ENCODE peak calls at places on chromosomes 16 and 17, in eight cellular contexts. H is GM06990, C is psoas muscle, N is IMR-90, K is lung, Q is A673, Y is retinal pigment epithelial cell, M is PC-9. X is an unnamed sample.

GRCh38 chr16:82507271-82507670 is 119.5 kb upstream of the CDH13 start:
- DNase-seq in H (no peak), C (no peak), N (no peak), K (no peak), Q (no peak), Y (no peak), M (no peak), X (no peak)

GRCh38 chr17:2688351-2689342 is 22.9 kb downstream of the CLUH start:
- DNase-seq in H (no peak), C (no peak), N (no peak), K (peak; percentile 80), Q (no peak), Y (no peak), M (no peak), X (no peak)

GRCh38 chr17:68771867-68772515 is 170.8 kb upstream of the FAM20A start:
- DNase-seq in H (peak; percentile 42), C (no peak), N (peak; percentile 75), K (no peak), Q (peak; percentile 90), Y (no peak), M (peak; percentile 12), X (no peak)

GRCh38 chr17:68347380-68347779 is 56.1 kb downstream of the ARSG start:
- DNase-seq in H (no peak), C (no peak), N (no peak), K (no peak), Q (no peak), Y (no peak), M (no peak), X (peak; percentile 31)

GRCh38 chr17:19812407-19812806 is 55.3 kb downstream of the ULK2 start:
- DNase-seq in H (no peak), C (no peak), N (peak; percentile 10), K (no peak), Q (peak; percentile 18), Y (no peak), M (peak; percentile 18), X (no peak)

GRCh38 chr16:23155445-23156049 is 6.3 kb upstream of the USP31 start:
- DNase-seq in H (no peak), C (no peak), N (no peak), K (no peak), Q (peak; percentile 44), Y (no peak), M (no peak), X (no peak)

GRCh38 chr16:27761816-27762215 is 211.9 kb downstream of the KATNIP start:
- DNase-seq in H (no peak), C (no peak), N (no peak), K (no peak), Q (no peak), Y (no peak), M (no peak), X (no peak)

GRCh38 chr16:70746708-70747424 is 54.1 kb downstream of the VAC14 start:
- DNase-seq in H (no peak), C (peak; percentile 77), N (peak; percentile 96), K (peak; percentile 88), Q (peak; percentile 32), Y (no peak), M (peak; percentile 91), X (no peak)

GRCh38 chr16:57748596-57748995 is 13.0 kb downstream of the KATNB1 start:
- DNase-seq in H (no peak), C (no peak), N (no peak), K (no peak), Q (no peak), Y (no peak), M (no peak), X (no peak)

GRCh38 chr16:70526403-70526802 is 2.8 kb downstream of the SF3B3 start:
- DNase-seq in H (no peak), C (no peak), N (no peak), K (no peak), Q (no peak), Y (no peak), M (no peak), X (no peak)

GRCh38 chr16:20897253-20897896 is 2.8 kb downstream of the DCUN1D3 start:
- DNase-seq in H (no peak), C (peak; percentile 56), N (peak; percentile 71), K (no peak), Q (no peak), Y (no peak), M (no peak), X (no peak)

GRCh38 chr17:53470626-53471025 is 352.1 kb upstream of the KIF2B start:
- DNase-seq in H (no peak), C (no peak), N (no peak), K (no peak), Q (no peak), Y (no peak), M (no peak), X (no peak)

DNA sequence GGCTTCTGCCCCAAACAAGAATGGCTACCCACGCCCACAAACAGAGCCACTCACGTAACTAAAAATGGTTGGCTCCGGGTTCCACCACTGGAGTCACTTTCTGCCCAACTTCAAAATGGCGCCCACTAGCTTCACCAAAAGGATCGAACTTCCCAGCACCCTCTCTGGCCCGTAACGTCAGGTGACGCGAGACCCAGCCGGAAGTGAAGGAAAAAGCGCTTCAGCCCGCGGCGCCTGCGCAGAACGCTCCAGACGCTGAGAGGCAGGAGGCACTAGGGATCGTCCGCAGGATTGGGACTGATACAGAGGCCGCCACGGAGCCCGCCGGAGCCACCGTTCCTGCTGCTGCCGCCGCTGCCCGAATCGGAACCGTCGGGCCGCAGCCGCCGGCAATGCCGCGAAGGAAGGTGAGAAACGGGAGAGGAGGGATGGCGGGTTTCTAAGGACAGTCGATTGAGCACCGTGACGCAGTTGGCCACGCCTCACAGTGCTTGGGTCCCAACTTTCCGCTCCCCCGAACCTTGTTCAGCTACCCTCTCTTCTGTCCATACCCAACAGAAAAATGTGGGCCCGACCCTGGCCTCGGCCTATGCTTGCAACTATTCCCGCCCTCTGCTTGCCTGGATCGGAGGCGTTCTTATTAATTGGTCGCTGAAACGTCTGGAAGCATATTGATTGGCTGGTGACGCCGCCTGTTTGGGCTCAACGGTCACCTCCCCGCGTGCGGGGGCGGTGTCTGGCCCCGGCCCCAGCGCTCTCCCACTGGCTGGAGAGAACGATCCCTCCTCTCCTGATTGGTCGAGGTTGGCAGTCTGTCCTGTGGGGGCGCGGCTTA is at the start of gene KAT7:
- DNase-seq in H (peak; percentile 98), C (peak; percentile 99), N (peak; percentile 99), K (peak; percentile 100), Q (peak; percentile 99), Y (peak; percentile 98), M (peak; percentile 99), X (peak; percentile 99)
- TF ChIP-seq CTCF in H (no peak), C (no peak), N (peak; percentile 5), K (peak; percentile 3), Q (no peak), Y (no peak), M (peak; percentile 19), X (no peak)

GRCh38 chr17:7636192-7636591 is 6.3 kb downstream of the SHBG start:
- DNase-seq in H (no peak), C (no peak), N (no peak), K (no peak), Q (no peak), Y (no peak), M (no peak), X (no peak)

GRCh38 chr17:7633093-7633492 is 3.2 kb downstream of the SHBG start:
- DNase-seq in H (no peak), C (no peak), N (no peak), K (no peak), Q (peak; percentile 36), Y (no peak), M (no peak), X (no peak)

GRCh38 chr17:7631398-7632380 is 1.8 kb downstream of the SHBG start:
- DNase-seq in H (no peak), C (no peak), N (no peak), K (no peak), Q (no peak), Y (no peak), M (no peak), X (no peak)

GRCh38 chr17:7632492-7632894 is 2.6 kb downstream of the SHBG start:
- DNase-seq in H (no peak), C (no peak), N (peak; percentile 54), K (no peak), Q (peak; percentile 58), Y (no peak), M (peak; percentile 38), X (peak; percentile 59)

DNA sequence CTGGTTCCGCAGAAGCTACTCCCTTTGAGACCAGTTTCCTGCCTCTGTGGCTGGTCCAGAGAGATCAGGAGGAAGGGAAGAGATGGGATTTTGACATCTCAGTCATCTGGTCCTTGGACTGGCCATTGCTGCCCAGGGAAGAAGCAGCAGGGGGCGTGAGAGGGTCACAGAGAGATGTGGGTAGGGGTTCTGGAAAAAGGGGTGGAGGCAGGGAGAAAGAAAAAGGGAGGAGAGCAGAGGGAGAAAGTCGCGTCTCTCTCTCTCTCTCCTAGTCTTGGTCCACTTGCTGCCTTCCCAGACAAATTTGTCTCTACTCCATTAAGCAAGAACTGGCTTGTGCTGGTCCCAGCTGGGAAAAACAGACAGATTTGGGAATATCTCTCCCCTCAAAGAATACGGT is 4.4 kb downstream of the SHBG start:
- DNase-seq in H (no peak), C (no peak), N (peak; percentile 41), K (no peak), Q (peak; percentile 57), Y (no peak), M (peak; percentile 34), X (no peak)
- TF ChIP-seq CTCF in H (peak; percentile 42), C (peak; percentile 20), N (peak; percentile 67), K (no peak), Q (peak; percentile 54), Y (peak; percentile 85), M (peak; percentile 40), X (peak; percentile 63)

DNA sequence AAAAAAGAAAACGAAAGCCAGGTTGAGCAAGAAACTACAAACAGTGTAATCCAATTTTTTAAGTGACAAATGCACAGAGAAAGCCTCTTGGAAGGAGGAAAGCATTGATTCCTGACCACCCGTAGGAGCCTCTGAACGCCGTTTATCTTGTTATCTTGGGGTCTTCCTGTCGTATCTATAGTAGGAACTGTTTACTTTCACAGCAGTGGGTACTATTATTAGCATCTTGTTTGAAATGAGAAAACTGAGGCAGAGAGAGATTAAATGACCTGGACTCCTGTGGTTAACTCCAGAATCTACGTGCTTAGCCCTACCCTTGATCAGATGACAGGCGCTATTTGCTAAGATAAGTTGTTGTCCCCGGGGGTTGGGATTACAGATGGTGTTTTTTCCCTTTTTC is 196.7 kb upstream of the FOXF1 start:
- DNase-seq in H (no peak), C (no peak), N (no peak), K (no peak), Q (no peak), Y (no peak), M (no peak), X (no peak)
- TF ChIP-seq CTCF in H (no peak), C (no peak), N (no peak), K (no peak), Q (no peak), Y (no peak), M (no peak), X (no peak)

DNA sequence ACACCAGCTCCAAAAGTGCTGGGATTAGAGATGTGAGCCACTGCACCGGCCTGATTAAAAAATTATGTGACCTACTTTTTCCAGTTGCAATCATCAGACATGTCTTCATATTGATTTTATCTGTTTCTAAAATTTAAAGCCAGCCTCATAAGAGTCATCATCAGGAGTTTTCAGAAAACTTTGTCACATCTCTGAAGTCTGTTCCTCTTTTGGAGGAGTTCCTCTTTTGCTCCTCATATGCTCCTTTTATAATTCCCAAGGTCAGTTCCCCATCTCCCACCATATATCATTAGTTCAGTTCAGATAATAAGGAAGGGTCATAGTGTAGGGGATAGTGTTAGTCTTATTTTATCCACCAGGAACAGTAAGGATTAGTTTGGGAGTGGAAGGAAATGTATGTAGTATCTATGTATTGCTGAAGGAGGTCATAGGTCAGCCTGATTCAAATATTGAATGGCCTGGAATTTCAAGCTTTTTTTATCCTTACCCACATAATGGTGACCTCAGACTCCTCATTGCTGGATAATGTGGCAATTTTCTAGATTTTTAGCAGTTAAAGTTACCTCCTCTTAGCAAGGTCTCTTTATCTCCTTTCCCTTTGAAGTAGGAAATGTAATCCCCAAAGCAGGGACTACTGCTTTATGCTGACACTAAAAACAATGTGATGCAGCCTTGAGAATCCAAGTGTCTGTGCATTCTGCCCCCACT is 13.8 kb upstream of the DUSP14 start:
- DNase-seq in H (no peak), C (no peak), N (no peak), K (no peak), Q (no peak), Y (no peak), M (no peak), X (no peak)
- TF ChIP-seq CTCF in H (no peak), C (no peak), N (no peak), K (no peak), Q (no peak), Y (no peak), M (no peak), X (no peak)

X was measured in CD14-positive monocyte.